ENCODE peak calls at places on chromosome 18, in four cellular contexts. One of them, this sample, is unnamed.

GRCh38 chr18:77206676-77207370 is 42.8 kb upstream of the GALR1 start:
- DNase-seq in cardiac fibroblast: peak
- DNase-seq in HCT116: no peak
- DNase-seq in esophagus squamous epithelium: no peak
- DNase-seq in this sample: peak

GRCh38 chr18:67133669-67134068 is 382.9 kb downstream of the DSEL start:
- DNase-seq in cardiac fibroblast: no peak
- DNase-seq in HCT116: no peak
- DNase-seq in esophagus squamous epithelium: no peak
- DNase-seq in this sample: no peak

GRCh38 chr18:67475673-67476072 is 40.8 kb downstream of the DSEL start:
- DNase-seq in cardiac fibroblast: peak
- DNase-seq in HCT116: no peak
- DNase-seq in esophagus squamous epithelium: no peak
- DNase-seq in this sample: no peak

GRCh38 chr18:13517369-13517768 is 209.0 kb downstream of the FAM210A start:
- DNase-seq in cardiac fibroblast: no peak
- DNase-seq in HCT116: no peak
- DNase-seq in esophagus squamous epithelium: no peak
- DNase-seq in this sample: no peak

GRCh38 chr18:69401475-69402218 is 959 bp downstream of the DOK6 start:
- DNase-seq in cardiac fibroblast: peak
- DNase-seq in HCT116: no peak
- DNase-seq in esophagus squamous epithelium: no peak
- DNase-seq in this sample: peak

GRCh38 chr18:11665146-11665545 is 23.9 kb upstream of the GNAL start:
- DNase-seq in cardiac fibroblast: no peak
- DNase-seq in HCT116: no peak
- DNase-seq in esophagus squamous epithelium: no peak
- DNase-seq in this sample: no peak

GRCh38 chr18:12247946-12248345 is 6.2 kb upstream of the CIDEA start:
- DNase-seq in cardiac fibroblast: no peak
- DNase-seq in HCT116: no peak
- DNase-seq in esophagus squamous epithelium: no peak
- DNase-seq in this sample: no peak

GRCh38 chr18:72999971-73000607 is 132.3 kb upstream of the NETO1 start:
- DNase-seq in cardiac fibroblast: no peak
- DNase-seq in HCT116: no peak
- DNase-seq in esophagus squamous epithelium: no peak
- DNase-seq in this sample: no peak

GRCh38 chr18:45670281-45670962 is 53.6 kb upstream of the SLC14A1 start:
- DNase-seq in cardiac fibroblast: peak
- DNase-seq in HCT116: no peak
- DNase-seq in esophagus squamous epithelium: no peak
- DNase-seq in this sample: no peak

GRCh38 chr18:62324917-62325805 is at the start of gene TNFRSF11A:
- DNase-seq in cardiac fibroblast: peak
- DNase-seq in HCT116: no peak
- DNase-seq in esophagus squamous epithelium: no peak
- DNase-seq in this sample: peak

GRCh38 chr18:54616220-54616848 is 25.3 kb downstream of the DYNAP start:
- DNase-seq in cardiac fibroblast: no peak
- DNase-seq in HCT116: no peak
- DNase-seq in esophagus squamous epithelium: no peak
- DNase-seq in this sample: no peak

GRCh38 chr18:23133860-23134779 is 1.2 kb upstream of the CABLES1 start:
- DNase-seq in cardiac fibroblast: no peak
- DNase-seq in HCT116: peak
- DNase-seq in esophagus squamous epithelium: no peak
- DNase-seq in this sample: peak

GRCh38 chr18:12079504-12080237 is 14.0 kb upstream of the ANKRD62 start:
- DNase-seq in cardiac fibroblast: peak
- DNase-seq in HCT116: no peak
- DNase-seq in esophagus squamous epithelium: no peak
- DNase-seq in this sample: no peak

GRCh38 chr18:33849731-33850130 is 271.7 kb downstream of the ASXL3 start:
- DNase-seq in cardiac fibroblast: no peak
- DNase-seq in HCT116: no peak
- DNase-seq in esophagus squamous epithelium: no peak
- DNase-seq in this sample: no peak

GRCh38 chr18:76686737-76687231 is 135.6 kb upstream of the ZNF236 start:
- DNase-seq in cardiac fibroblast: peak
- DNase-seq in HCT116: peak
- DNase-seq in esophagus squamous epithelium: no peak
- DNase-seq in this sample: peak

GRCh38 chr18:63152791-63153190 is 166.8 kb downstream of the BCL2 start:
- DNase-seq in cardiac fibroblast: no peak
- DNase-seq in HCT116: no peak
- DNase-seq in esophagus squamous epithelium: no peak
- DNase-seq in this sample: no peak

GRCh38 chr18:22924589-22924988 is 8.5 kb upstream of the RBBP8 start:
- DNase-seq in cardiac fibroblast: no peak
- DNase-seq in HCT116: no peak
- DNase-seq in esophagus squamous epithelium: no peak
- DNase-seq in this sample: no peak

GRCh38 chr18:25189391-25190185 is 162.4 kb downstream of the ZNF521 start:
- DNase-seq in cardiac fibroblast: no peak
- DNase-seq in HCT116: no peak
- DNase-seq in esophagus squamous epithelium: no peak
- DNase-seq in this sample: no peak

GRCh38 chr18:13541621-13542519 is 184.5 kb downstream of the FAM210A start:
- DNase-seq in cardiac fibroblast: no peak
- DNase-seq in HCT116: no peak
- DNase-seq in esophagus squamous epithelium: no peak
- DNase-seq in this sample: no peak

GRCh38 chr18:62389761-62390481 is 64.8 kb downstream of the TNFRSF11A start:
- DNase-seq in cardiac fibroblast: peak
- DNase-seq in HCT116: no peak
- DNase-seq in esophagus squamous epithelium: no peak
- DNase-seq in this sample: no peak

GRCh38 chr18:55272510-55273243 is 313.4 kb upstream of the CCDC68 start:
- DNase-seq in cardiac fibroblast: no peak
- DNase-seq in HCT116: no peak
- DNase-seq in esophagus squamous epithelium: no peak
- DNase-seq in this sample: no peak

GRCh38 chr18:11052800-11053199 is 96.6 kb downstream of the PIEZO2 start:
- DNase-seq in cardiac fibroblast: no peak
- DNase-seq in HCT116: no peak
- DNase-seq in esophagus squamous epithelium: no peak
- DNase-seq in this sample: no peak

GRCh38 chr18:23354625-23355024 is 98.5 kb upstream of the RIOK3 start:
- DNase-seq in cardiac fibroblast: peak
- DNase-seq in HCT116: no peak
- DNase-seq in esophagus squamous epithelium: no peak
- DNase-seq in this sample: no peak

GRCh38 chr18:61203151-61203550 is 130.1 kb upstream of the CDH20 start:
- DNase-seq in cardiac fibroblast: no peak
- DNase-seq in HCT116: no peak
- DNase-seq in esophagus squamous epithelium: no peak
- DNase-seq in this sample: no peak

GRCh38 chr18:61883547-61883946 is 9.3 kb downstream of the RNF152 start:
- DNase-seq in cardiac fibroblast: no peak
- DNase-seq in HCT116: no peak
- DNase-seq in esophagus squamous epithelium: no peak
- DNase-seq in this sample: no peak

GRCh38 chr18:63969965-63970802 is at the start of gene SERPINB8:
- DNase-seq in cardiac fibroblast: peak
- DNase-seq in HCT116: peak
- DNase-seq in esophagus squamous epithelium: peak
- DNase-seq in this sample: peak

GRCh38 chr18:31042391-31043181 is at the start of gene DSC3:
- DNase-seq in cardiac fibroblast: peak
- DNase-seq in HCT116: no peak
- DNase-seq in esophagus squamous epithelium: no peak
- DNase-seq in this sample: peak

GRCh38 chr18:13381907-13382682 is 163.5 kb downstream of the LDLRAD4 start:
- DNase-seq in cardiac fibroblast: peak
- DNase-seq in HCT116: no peak
- DNase-seq in esophagus squamous epithelium: peak
- DNase-seq in this sample: no peak

GRCh38 chr18:45557779-45558178 is 57.5 kb upstream of the SLC14A2 start:
- DNase-seq in cardiac fibroblast: no peak
- DNase-seq in HCT116: no peak
- DNase-seq in esophagus squamous epithelium: no peak
- DNase-seq in this sample: no peak

GRCh38 chr18:58325521-58325908 is 281.5 kb downstream of the NEDD4L start:
- DNase-seq in cardiac fibroblast: no peak
- DNase-seq in HCT116: no peak
- DNase-seq in esophagus squamous epithelium: no peak
- DNase-seq in this sample: no peak

GRCh38 chr18:21243041-21243431 is 1.0 kb downstream of the GREB1L start:
- DNase-seq in cardiac fibroblast: no peak
- DNase-seq in HCT116: no peak
- DNase-seq in esophagus squamous epithelium: no peak
- DNase-seq in this sample: peak
- H3K4me3 ChIP-seq in cardiac fibroblast: peak
- H3K4me3 ChIP-seq in HCT116: peak
- H3K4me3 ChIP-seq in esophagus squamous epithelium: peak
- H3K4me3 ChIP-seq in this sample: peak

GRCh38 chr18:79317718-79318117 is 78.0 kb upstream of the NFATC1 start:
- DNase-seq in cardiac fibroblast: peak
- DNase-seq in HCT116: no peak
- DNase-seq in esophagus squamous epithelium: no peak
- DNase-seq in this sample: no peak
- TF ChIP-seq CTCF in cardiac fibroblast: no peak
- TF ChIP-seq CTCF in HCT116: peak
- TF ChIP-seq CTCF in esophagus squamous epithelium: no peak
- TF ChIP-seq CTCF in this sample: peak

DNA sequence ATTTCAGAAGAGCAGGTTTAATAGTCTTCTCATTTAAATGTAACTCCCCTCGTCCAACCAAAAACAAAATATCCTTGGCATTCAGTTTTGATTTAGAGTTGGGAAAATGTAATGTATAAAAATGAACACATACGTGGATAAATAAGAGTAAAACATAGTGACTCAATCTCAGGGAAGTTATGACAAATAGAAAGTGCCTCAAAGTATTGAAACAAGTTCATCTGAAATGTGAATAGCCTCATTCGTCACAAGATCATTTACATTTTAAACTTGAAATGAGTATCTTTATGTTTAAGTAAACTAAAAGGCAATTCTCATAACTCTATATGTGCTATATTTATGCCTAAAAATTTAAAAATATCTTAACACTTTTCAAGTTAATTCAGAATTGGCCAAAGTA is 122.2 kb upstream of the SMAD7 start:
- DNase-seq in cardiac fibroblast: no peak
- DNase-seq in HCT116: no peak
- DNase-seq in esophagus squamous epithelium: no peak
- DNase-seq in this sample: no peak
- H3K4me3 ChIP-seq in cardiac fibroblast: no peak
- H3K4me3 ChIP-seq in HCT116: no peak
- H3K4me3 ChIP-seq in esophagus squamous epithelium: no peak
- H3K4me3 ChIP-seq in this sample: no peak

DNA sequence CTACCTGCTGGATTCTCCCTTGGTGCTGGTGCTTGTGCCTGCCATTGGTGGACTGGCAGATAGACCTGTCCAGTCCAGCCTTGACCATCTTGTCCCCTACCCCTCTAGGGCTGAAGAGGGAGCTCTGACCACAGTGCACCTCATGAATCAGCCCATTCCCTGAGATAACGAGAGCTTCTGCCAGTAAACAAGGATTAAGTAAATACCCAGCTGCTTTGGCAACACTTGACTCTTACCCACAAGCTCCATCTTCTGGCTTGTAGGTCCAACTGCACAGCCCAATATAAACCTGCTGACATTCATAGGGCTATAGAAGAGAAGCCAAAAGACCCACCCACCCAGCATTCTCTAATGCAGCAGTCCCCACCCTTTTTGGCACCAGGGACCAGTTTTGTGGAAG is 186.4 kb downstream of the PIK3C3 start:
- DNase-seq in cardiac fibroblast: no peak
- DNase-seq in HCT116: no peak
- DNase-seq in esophagus squamous epithelium: no peak
- DNase-seq in this sample: peak
- TF ChIP-seq CTCF in cardiac fibroblast: no peak
- TF ChIP-seq CTCF in HCT116: no peak
- TF ChIP-seq CTCF in esophagus squamous epithelium: no peak
- TF ChIP-seq CTCF in this sample: peak

GRCh38 chr18:26862084-26862483 is 3.4 kb downstream of the AQP4 start:
- DNase-seq in cardiac fibroblast: no peak
- DNase-seq in HCT116: no peak
- DNase-seq in esophagus squamous epithelium: no peak
- DNase-seq in this sample: no peak

GRCh38 chr18:26864658-26865057 is 849 bp downstream of the AQP4 start:
- DNase-seq in cardiac fibroblast: no peak
- DNase-seq in HCT116: no peak
- DNase-seq in esophagus squamous epithelium: no peak
- DNase-seq in this sample: no peak

GRCh38 chr18:26865557-26865956 is at the start of gene AQP4:
- DNase-seq in cardiac fibroblast: no peak
- DNase-seq in HCT116: no peak
- DNase-seq in esophagus squamous epithelium: no peak
- DNase-seq in this sample: peak

GRCh38 chr18:26863122-26863879 is 2.2 kb downstream of the AQP4 start:
- DNase-seq in cardiac fibroblast: no peak
- DNase-seq in HCT116: no peak
- DNase-seq in esophagus squamous epithelium: no peak
- DNase-seq in this sample: peak

DNA sequence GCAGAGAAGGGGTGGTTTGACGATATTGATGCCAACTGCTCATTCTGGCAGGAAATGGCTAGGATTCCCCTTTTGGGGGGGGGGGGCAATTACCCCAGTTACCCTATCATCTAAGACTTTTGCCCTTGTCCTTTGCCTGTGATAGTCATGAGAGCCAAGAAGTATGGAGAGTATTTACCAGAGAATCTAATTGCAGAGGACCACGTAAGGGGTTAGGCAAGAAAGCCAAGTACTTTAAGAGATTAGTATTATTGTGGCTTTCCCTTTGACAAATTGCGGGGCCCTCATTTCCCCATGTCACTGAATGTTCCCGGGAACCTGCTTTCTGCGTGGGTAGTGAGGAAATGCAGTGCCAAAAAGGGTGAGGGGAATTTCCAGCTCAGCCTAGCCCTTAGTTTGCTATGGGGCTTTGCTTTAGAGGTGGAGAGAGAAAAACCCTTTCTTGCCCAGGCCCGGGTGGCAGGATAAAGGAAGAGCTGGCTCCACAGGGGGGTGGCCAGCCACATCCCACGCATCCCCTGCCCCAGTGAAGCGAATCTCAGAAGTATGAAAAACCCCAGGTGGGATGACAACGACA is 1.5 kb downstream of the AQP4 start:
- DNase-seq in cardiac fibroblast: no peak
- DNase-seq in HCT116: no peak
- DNase-seq in esophagus squamous epithelium: no peak
- DNase-seq in this sample: no peak
- H3K4me3 ChIP-seq in cardiac fibroblast: no peak
- H3K4me3 ChIP-seq in HCT116: no peak
- H3K4me3 ChIP-seq in esophagus squamous epithelium: no peak
- H3K4me3 ChIP-seq in this sample: peak

GRCh38 chr18:2970762-2971659 is 41.9 kb downstream of the LPIN2 start:
- DNase-seq in cardiac fibroblast: no peak
- DNase-seq in HCT116: no peak
- DNase-seq in esophagus squamous epithelium: no peak
- DNase-seq in this sample: no peak
- TF ChIP-seq CTCF in cardiac fibroblast: no peak
- TF ChIP-seq CTCF in HCT116: no peak
- TF ChIP-seq CTCF in esophagus squamous epithelium: no peak
- TF ChIP-seq CTCF in this sample: no peak

This sample was measured in WERI-Rb-1.